ENCODE peak calls at places on chromosomes 2 and 18, in eight cellular contexts. P, A, O, U, I, Y, R and X are unnamed samples.

GRCh38 chr18:21112140-21112473 is 494 bp upstream of the ROCK1 start:
- DNase-seq in I (no peak), U (no peak), Y (no peak), O (no peak), A (peak; percentile 23), P (no peak), R (no peak), X (no peak)

GRCh38 chr18:32542221-32542798 is 71.6 kb upstream of the GAREM1 start:
- DNase-seq in A (no peak), Y (no peak), R (no peak), P (no peak), I (no peak), O (no peak), U (no peak), X (no peak)

GRCh38 chr2:236092714-236093113 is 75.5 kb downstream of the GBX2 start:
- DNase-seq in R (no peak), Y (no peak), A (no peak), O (no peak), U (no peak), I (no peak), P (no peak), X (no peak)

GRCh38 chr2:192190474-192190873 is 4.3 kb downstream of the TMEFF2 start:
- DNase-seq in A (no peak), P (peak; percentile 4), Y (peak; percentile 69), R (no peak), U (no peak), I (no peak), O (no peak), X (peak; percentile 6)

GRCh38 chr2:193240752-193241151 is 1046.0 kb upstream of the TMEFF2 start:
- DNase-seq in U (no peak), Y (no peak), A (no peak), P (no peak), R (no peak), O (peak; percentile 11), I (no peak), X (no peak)

GRCh38 chr2:104321141-104321799 is 532.6 kb upstream of the POU3F3 start:
- DNase-seq in Y (no peak), P (no peak), O (no peak), U (no peak), I (no peak), A (no peak), R (no peak), X (no peak)

GRCh38 chr18:24630346-24630880 is 170.0 kb downstream of the HRH4 start:
- DNase-seq in U (no peak), I (no peak), R (no peak), A (no peak), Y (no peak), O (no peak), P (no peak), X (no peak)

GRCh38 chr2:102048465-102048864 is 56.7 kb downstream of the IL1R2 start:
- DNase-seq in O (no peak), U (no peak), P (no peak), I (no peak), A (no peak), R (no peak), Y (no peak), X (no peak)

GRCh38 chr2:143442203-143442602 is 313.0 kb downstream of the ARHGAP15 start:
- DNase-seq in I (no peak), Y (no peak), U (no peak), R (no peak), P (no peak), A (no peak), O (no peak), X (no peak)

GRCh38 chr18:14914771-14915170 is 166.8 kb downstream of the ANKRD30B start:
- DNase-seq in R (no peak), U (no peak), O (no peak), A (no peak), Y (no peak), I (no peak), P (no peak), X (no peak)